ENCODE peak calls at places on chromosomes 1 and 21, in seven cellular contexts. W is heart right ventricle; B is left ventricle myocardium inferior; Y is CD4-positive, alpha-beta memory T cell; H is small intestine; Z is vagina; T is lung. Q is an unnamed sample.

GRCh38 chr1:245516178-245516829 is 361.5 kb downstream of the KIF26B start:
- DNase-seq in Y (no peak), B (no peak), W (no peak), H (no peak), Z (no peak), T (no peak), Q (peak; percentile 54)

GRCh38 chr1:180000575-180000974 is 46.0 kb downstream of the CEP350 start:
- DNase-seq in B (no peak), Y (no peak), Z (no peak), W (no peak), T (no peak), H (no peak), Q (no peak)

GRCh38 chr1:27418326-27418761 is 25.9 kb downstream of the GPR3 start:
- DNase-seq in Y (peak; percentile 27), B (peak; percentile 66), W (peak; percentile 71), Z (no peak), T (peak; percentile 70), H (no peak), Q (no peak)

GRCh38 chr1:183022202-183023145 is 746 bp upstream of the LAMC1 start:
- DNase-seq in Z (peak; percentile 98), B (peak; percentile 82), W (peak; percentile 93), H (peak; percentile 64), T (peak; percentile 82), Y (no peak), Q (peak; percentile 59)

GRCh38 chr1:15304708-15305326 is 57.8 kb downstream of the FHAD1 start:
- DNase-seq in W (peak; percentile 55), Z (no peak), B (peak; percentile 51), T (peak; percentile 59), H (peak; percentile 67), Y (peak; percentile 48), Q (peak; percentile 81)

GRCh38 chr1:169027607-169028320 is 78.7 kb upstream of the ATP1B1 start:
- DNase-seq in W (no peak), Y (no peak), H (no peak), T (no peak), B (no peak), Z (no peak), Q (no peak)

GRCh38 chr21:31444061-31444460 is 100.0 kb upstream of the TIAM1 start:
- DNase-seq in B (peak; percentile 39), H (no peak), Y (no peak), Z (no peak), T (no peak), W (no peak), Q (no peak)

GRCh38 chr1:42154685-42155084 is 1.5 kb downstream of the GUCA2B start:
- DNase-seq in H (no peak), B (no peak), W (no peak), Y (no peak), Z (no peak), T (no peak), Q (no peak)

GRCh38 chr1:233081686-233082085 is 131.3 kb downstream of the NTPCR start:
- DNase-seq in T (no peak), Z (no peak), B (no peak), Y (no peak), H (no peak), W (no peak), Q (no peak)

GRCh38 chr21:27741736-27742135 is 774.8 kb upstream of the ADAMTS5 start:
- DNase-seq in H (no peak), B (no peak), W (no peak), Y (no peak), T (no peak), Z (no peak), Q (no peak)

GRCh38 chr1:55057270-55057955 is 18.1 kb downstream of the PCSK9 start:
- DNase-seq in W (no peak), Z (no peak), T (no peak), B (no peak), Y (no peak), H (no peak), Q (no peak)

GRCh38 chr21:38834725-38835124 is 29.0 kb downstream of the ETS2 start:
- DNase-seq in T (no peak), B (no peak), Z (no peak), W (no peak), H (no peak), Y (no peak), Q (no peak)

GRCh38 chr1:209491031-209491430 is 92.5 kb upstream of the CAMK1G start:
- DNase-seq in Y (no peak), H (no peak), B (no peak), Z (no peak), W (no peak), T (no peak), Q (no peak)

GRCh38 chr1:182367928-182368327 is 23.7 kb downstream of the GLUL start:
- DNase-seq in T (no peak), B (no peak), H (no peak), Y (no peak), W (no peak), Z (no peak), Q (no peak)

GRCh38 chr1:70140894-70141293 is 64.5 kb downstream of the LRRC40 start:
- DNase-seq in B (no peak), W (no peak), Y (no peak), T (no peak), H (no peak), Z (no peak), Q (no peak)

GRCh38 chr1:51649593-51650091 is 32.8 kb downstream of the OSBPL9 start:
- DNase-seq in Y (no peak), T (no peak), B (no peak), H (no peak), W (no peak), Z (no peak), Q (no peak)
- H3K27me3 ChIP-seq in Y (no peaks in the 10 kb centered on the region), T (no peaks in the 10 kb centered on the region), B (no peaks in the 10 kb centered on the region), H (no peaks in the 10 kb centered on the region), W (no peaks in the 10 kb centered on the region), Z (no peaks in the 10 kb centered on the region), Q (no peaks in the 10 kb centered on the region)

DNA sequence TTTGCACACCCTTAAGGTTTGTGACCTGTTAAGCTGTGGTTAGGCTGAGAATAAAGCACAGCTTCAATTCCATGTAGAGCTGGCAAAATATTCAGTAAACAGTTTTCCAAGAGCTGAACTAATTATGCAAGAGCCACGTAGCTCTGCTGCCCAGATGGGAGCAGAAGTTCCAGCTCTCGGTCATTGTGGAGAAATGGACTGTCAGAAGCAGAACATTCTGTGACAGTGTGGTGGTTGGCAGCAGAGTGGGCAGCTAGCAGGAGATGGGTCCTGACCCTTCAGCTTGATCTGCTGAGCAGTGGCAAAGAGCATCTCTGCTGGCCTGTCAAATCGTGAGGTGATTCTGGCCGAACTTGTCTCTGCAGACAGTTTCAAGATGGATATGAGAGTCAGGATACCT is 23.2 kb downstream of the RHOU start:
- DNase-seq in T (no peak), H (no peak), W (no peak), Z (no peak), B (no peak), Y (no peak), Q (no peak)
- H3K27me3 ChIP-seq in T (no peaks in the 10 kb centered on the region), H (no peaks in the 10 kb centered on the region), W (peaks cover 50% of the 10 kb centered on the region), Z (no peaks in the 10 kb centered on the region), B (peaks cover 86% of the 10 kb centered on the region), Y (no peaks in the 10 kb centered on the region), Q (no peaks in the 10 kb centered on the region)

GRCh38 chr21:44349416-44349846 is 4.0 kb upstream of the TRPM2 start:
- DNase-seq in W (no peak), B (no peak), H (no peak), T (no peak), Y (no peak), Z (no peak), Q (no peak)

GRCh38 chr21:44352253-44352860 is 1.1 kb upstream of the TRPM2 start:
- DNase-seq in W (no peak), Z (no peak), Y (no peak), H (no peak), T (no peak), B (no peak), Q (no peak)

GRCh38 chr21:44351535-44352252 is 1.7 kb upstream of the TRPM2 start:
- DNase-seq in H (no peak), Z (no peak), B (no peak), W (no peak), Y (no peak), T (no peak), Q (no peak)

GRCh38 chr21:44349847-44350772 is 3.3 kb upstream of the TRPM2 start:
- DNase-seq in T (no peak), Z (no peak), W (no peak), Y (no peak), H (no peak), B (no peak), Q (no peak)

DNA sequence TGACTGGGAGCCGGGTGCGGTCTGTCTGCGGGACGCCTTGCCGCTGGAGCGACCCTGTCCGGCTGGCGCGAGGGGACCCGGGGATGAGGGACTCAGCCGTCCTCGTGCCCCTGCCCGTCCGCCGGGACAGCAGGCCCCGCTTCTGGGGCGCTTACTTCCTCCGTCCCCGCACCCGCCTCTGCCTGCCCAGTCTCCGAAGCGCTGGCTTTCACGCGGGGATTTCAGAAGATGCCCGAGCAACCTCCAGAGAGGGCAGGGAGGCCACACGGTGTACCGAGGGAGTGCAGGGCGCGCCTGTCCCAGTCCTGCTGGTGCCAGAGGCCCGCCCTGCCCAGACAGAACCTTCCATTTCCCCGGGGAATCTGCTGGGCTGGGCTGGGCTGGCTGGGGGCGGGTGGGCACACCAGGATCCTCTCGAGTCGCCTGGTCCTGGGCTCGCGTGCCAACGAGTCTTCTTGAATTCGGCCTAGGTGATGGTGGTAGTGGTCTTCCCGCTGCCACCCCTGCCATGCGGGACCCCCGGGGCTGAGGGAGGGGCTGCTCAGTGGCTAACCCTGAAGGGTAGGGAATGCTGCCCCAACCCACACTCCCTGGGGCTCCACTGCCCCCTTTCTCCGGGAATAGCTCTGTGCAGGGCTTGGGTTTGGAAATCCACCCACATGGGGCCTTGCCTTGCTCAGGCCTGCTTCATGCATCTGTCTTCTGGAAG is 2.5 kb upstream of the TRPM2 start:
- DNase-seq in H (no peak), Y (no peak), W (no peak), T (no peak), B (no peak), Z (no peak), Q (no peak)
- H3K27me3 ChIP-seq in H (peaks cover 2% of the 10 kb centered on the region), Y (no peaks in the 10 kb centered on the region), W (peaks cover 41% of the 10 kb centered on the region), T (peaks cover 4% of the 10 kb centered on the region), B (peaks cover 83% of the 10 kb centered on the region), Z (no peaks in the 10 kb centered on the region), Q (no peaks in the 10 kb centered on the region)

GRCh38 chr1:36579049-36579448 is 96.3 kb upstream of the CSF3R start:
- DNase-seq in H (no peak), B (no peak), Z (no peak), W (no peak), Y (no peak), T (no peak), Q (no peak)

GRCh38 chr1:36572906-36573305 is 90.2 kb upstream of the CSF3R start:
- DNase-seq in H (no peak), W (no peak), B (no peak), T (no peak), Y (no peak), Z (no peak), Q (no peak)

GRCh38 chr1:36576677-36577076 is 94.0 kb upstream of the CSF3R start:
- DNase-seq in B (no peak), Z (no peak), Y (no peak), T (no peak), H (no peak), W (no peak), Q (no peak)

GRCh38 chr1:36573445-36573844 is 90.7 kb upstream of the CSF3R start:
- DNase-seq in Z (no peak), B (no peak), Y (no peak), H (no peak), T (no peak), W (no peak), Q (no peak)

DNA sequence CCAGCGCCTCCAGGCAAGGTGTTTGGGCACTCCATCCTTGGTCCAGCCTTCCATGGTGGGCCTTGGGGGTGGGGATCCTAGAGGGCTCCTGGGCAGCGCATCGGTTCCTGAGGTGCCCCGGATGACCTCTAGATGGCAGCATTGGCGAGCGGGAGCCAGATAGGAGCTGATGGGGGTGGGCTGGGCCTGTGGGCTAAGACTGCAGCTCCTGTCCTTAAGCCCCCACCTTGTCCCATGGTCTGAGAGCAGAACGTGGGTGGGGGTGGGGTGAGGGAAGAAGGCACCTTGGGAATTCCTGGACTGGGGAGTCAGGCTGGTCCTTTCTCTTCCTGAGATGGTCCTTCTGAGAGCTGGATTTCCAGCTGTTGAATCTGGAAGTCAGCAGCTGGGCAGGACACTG is 93.4 kb upstream of the CSF3R start:
- DNase-seq in W (peak; percentile 42), B (peak; percentile 36), Y (peak; percentile 15), Z (no peak), T (peak; percentile 46), H (peak; percentile 24), Q (peak; percentile 86)
- H3K27me3 ChIP-seq in W (peaks cover 65% of the 10 kb centered on the region), B (peaks cover 83% of the 10 kb centered on the region), Y (peaks cover 5% of the 10 kb centered on the region), Z (no peaks in the 10 kb centered on the region), T (no peaks in the 10 kb centered on the region), H (peaks cover 3% of the 10 kb centered on the region), Q (no peaks in the 10 kb centered on the region)

Q was measured in Karpas-422.